ENCODE peak calls at places on chromosomes 12 and 14, in nine cellular contexts. C is GM10248; A is NCI-H1105; X is fibroblast of the aortic adventitia; Y is HTR-8/SVneo; G is stimulated activated CD4-positive, alpha-beta T cell treated with anti-CD3 and anti-CD28 coated beads, TNF-alpha, amount 100 ng/mL, for 48 hours; K is bronchial epithelial cell; D is NCI-H2029; J is activated CD8-positive, alpha-beta memory T cell treated with anti-CD3 and anti-CD28 coated beads for 24 hours. L is an unnamed sample.

GRCh38 chr14:104118006-104118844 is 20.2 kb upstream of the KIF26A start:
- DNase-seq in K (no peak), X (no peak), A (no peak), D (no peak), Y (no peak), J (no peak), G (no peak), C (no peak), L (no peak)

GRCh38 chr12:123957191-123957590 is 15.4 kb downstream of the CCDC92 start:
- DNase-seq in D (no peak), A (no peak), Y (no peak), X (no peak), C (no peak), G (no peak), J (peak), K (no peak), L (no peak)

GRCh38 chr12:106248177-106248848 is 493 bp upstream of the CKAP4 start:
- DNase-seq in J (peak), A (peak), C (peak), Y (peak), X (peak), D (no peak), G (no peak), K (peak), L (peak)

GRCh38 chr14:61530896-61531295 is 164.4 kb upstream of the HIF1A start:
- DNase-seq in A (no peak), G (no peak), K (no peak), Y (no peak), C (no peak), X (no peak), D (no peak), J (peak), L (no peak)

GRCh38 chr12:115867854-115868253 is 409.6 kb downstream of the MED13L start:
- DNase-seq in J (no peak), C (no peak), G (no peak), D (no peak), Y (no peak), A (no peak), X (no peak), K (no peak), L (no peak)

GRCh38 chr12:12714276-12715001 is 2.7 kb upstream of the CDKN1B start:
- DNase-seq in C (peak), Y (no peak), G (no peak), D (peak), X (peak), J (no peak), A (peak), K (peak), L (no peak)

GRCh38 chr14:76245097-76245496 is 93.4 kb downstream of the GPATCH2L start:
- DNase-seq in X (no peak), J (no peak), A (no peak), K (peak), G (no peak), Y (no peak), C (no peak), D (no peak), L (no peak)

GRCh38 chr14:94345344-94346072 is 22.4 kb upstream of the SERPINA6 start:
- DNase-seq in K (peak), G (no peak), C (no peak), J (no peak), D (no peak), Y (peak), A (no peak), X (peak), L (no peak)

GRCh38 chr14:94322648-94323570 is at the start of gene SERPINA6:
- DNase-seq in C (peak), J (no peak), A (no peak), G (no peak), X (peak), D (no peak), Y (no peak), K (no peak), L (no peak)

GRCh38 chr12:58487280-58488141 is 432.8 kb downstream of the LRIG3 start:
- DNase-seq in C (no peak), X (peak), Y (peak), G (no peak), J (no peak), A (no peak), D (no peak), K (no peak), L (no peak)

GRCh38 chr12:130223767-130224244 is 61.5 kb downstream of the FZD10 start:
- DNase-seq in G (no peak), D (no peak), A (no peak), K (no peak), Y (no peak), J (no peak), C (no peak), X (no peak), L (peak)

GRCh38 chr12:109899783-109900751 is at the start of gene TCHP:
- DNase-seq in X (peak), J (peak), K (peak), D (peak), C (peak), G (peak), Y (peak), A (peak), L (no peak)

GRCh38 chr14:89451229-89451628 is 34.2 kb upstream of the FOXN3 start:
- DNase-seq in Y (no peak), C (no peak), X (no peak), G (no peak), K (no peak), J (no peak), D (no peak), A (no peak), L (no peak)

GRCh38 chr14:50410016-50410530 is 13.4 kb upstream of the CDKL1 start:
- DNase-seq in C (no peak), G (no peak), K (no peak), J (no peak), A (no peak), Y (no peak), X (no peak), D (no peak), L (no peak)

GRCh38 chr12:106345739-106346138 is 11.8 kb upstream of the POLR3B start:
- DNase-seq in C (no peak), X (peak), K (peak), J (no peak), Y (peak), A (no peak), D (no peak), G (no peak), L (no peak)

GRCh38 chr12:125245601-125246345 is 180.5 kb downstream of the AACS start:
- DNase-seq in D (no peak), C (no peak), K (no peak), A (no peak), J (no peak), G (no peak), X (no peak), Y (no peak), L (no peak)

GRCh38 chr12:89951050-89951693 is 242.5 kb upstream of the ATP2B1 start:
- DNase-seq in C (no peak), J (no peak), D (no peak), Y (peak), G (no peak), X (peak), A (no peak), K (peak), L (no peak)

GRCh38 chr14:64235652-64236640 is 58.2 kb downstream of the ESR2 start:
- DNase-seq in C (peak), X (no peak), A (no peak), Y (no peak), G (no peak), D (no peak), K (no peak), J (peak), L (peak)

GRCh38 chr14:55609681-55610080 is 29.7 kb downstream of the KTN1 start:
- DNase-seq in G (no peak), X (peak), Y (no peak), A (no peak), J (no peak), K (no peak), C (no peak), D (no peak), L (no peak)

L was measured in vagina.